ENCODE peak calls at places on chromosomes 5 and 9, in four cellular contexts. T is T-helper 2 cell, L is substantia nigra, H is mesendoderm. E is an unnamed sample.

GRCh38 chr9:33164138-33164809 is 2.9 kb downstream of the B4GALT1 start:
- DNase-seq in L (no peak), T (peak), H (peak), E (no peak)

GRCh38 chr5:169856571-169856970 is 123.7 kb downstream of the INSYN2B start:
- DNase-seq in T (no peak), H (peak), L (no peak), E (no peak)

GRCh38 chr9:134221273-134222017 is 57.1 kb upstream of the RNU6ATAC start:
- DNase-seq in H (no peak), T (no peak), L (no peak), E (no peak)

GRCh38 chr5:40775085-40775845 is 19.5 kb upstream of the TTC33 start:
- DNase-seq in L (no peak), T (no peak), H (no peak), E (no peak)

GRCh38 chr5:177382423-177383029 is 1.7 kb upstream of the SLC34A1 start:
- DNase-seq in L (peak), H (peak), T (no peak), E (peak)

GRCh38 chr9:22650145-22650544 is 203.5 kb downstream of the DMRTA1 start:
- DNase-seq in T (no peak), L (no peak), H (no peak), E (no peak)

GRCh38 chr9:113375057-113376023 is 1.4 kb downstream of the HDHD3 start:
- DNase-seq in T (no peak), H (no peak), L (no peak), E (no peak)

GRCh38 chr9:31608413-31608812 is 776.0 kb upstream of the ACO1 start:
- DNase-seq in H (no peak), T (no peak), L (no peak), E (no peak)

GRCh38 chr5:56757077-56757476 is 58.3 kb upstream of the MAP3K1 start:
- DNase-seq in L (no peak), T (no peak), H (peak), E (no peak)

GRCh38 chr9:99079542-99079941 is 25.4 kb upstream of the TGFBR1 start:
- DNase-seq in L (no peak), T (no peak), H (no peak), E (no peak)

GRCh38 chr5:31741496-31741895 is 102.6 kb downstream of the PDZD2 start:
- DNase-seq in L (peak), H (no peak), T (no peak), E (no peak)

GRCh38 chr9:1698991-1699390 is 316.2 kb upstream of the SMARCA2 start:
- DNase-seq in L (no peak), H (no peak), T (no peak), E (no peak)

GRCh38 chr9:137876781-137877386 is 698 bp upstream of the CACNA1B start:
- DNase-seq in H (no peak), T (no peak), L (no peak), E (no peak)

GRCh38 chr5:109619661-109620060 is 70.1 kb upstream of the MAN2A1 start:
- DNase-seq in T (no peak), L (no peak), H (no peak), E (no peak)

GRCh38 chr5:180755601-180756000 is 15.7 kb upstream of the OR2Y1 start:
- DNase-seq in L (no peak), H (no peak), T (no peak), E (no peak)

E was measured in HAP-1.